ENCODE peak calls at places on chromosomes 2 and 18, in four cellular contexts. U is K562, N is GM12878, A is H1. C is an unnamed sample.

GRCh38 chr2:27961997-27962396 is 71.5 kb downstream of the BABAM2 start:
- DNase-seq in U (no peak), N (no peak), A (no peak), C (no peak)

GRCh38 chr2:23449413-23449812 is 64.4 kb downstream of the KLHL29 start:
- DNase-seq in U (no peak), N (peak), A (no peak), C (no peak)

GRCh38 chr2:202161106-202161836 is 77.1 kb downstream of the SUMO1 start:
- DNase-seq in U (no peak), N (no peak), A (no peak), C (no peak)

GRCh38 chr2:22826658-22827165 is 558.3 kb upstream of the KLHL29 start:
- DNase-seq in U (no peak), N (no peak), A (no peak), C (peak)

GRCh38 chr2:33272001-33272400 is 204.4 kb upstream of the RASGRP3 start:
- DNase-seq in U (no peak), N (peak), A (no peak), C (no peak)

GRCh38 chr2:137977790-137978189 is 13.5 kb downstream of the HNMT start:
- DNase-seq in U (no peak), N (no peak), A (no peak), C (no peak)

GRCh38 chr2:207469953-207470699 is 59.6 kb upstream of the CREB1 start:
- DNase-seq in U (no peak), N (no peak), A (no peak), C (no peak)

GRCh38 chr2:30932850-30933249 is 125.6 kb upstream of the CAPN13 start:
- DNase-seq in U (no peak), N (no peak), A (no peak), C (no peak)

GRCh38 chr2:47808614-47809013 is 25.7 kb downstream of the MSH6 start:
- DNase-seq in U (no peak), N (no peak), A (no peak), C (no peak)

GRCh38 chr18:12401881-12402280 is 5.8 kb upstream of the PRELID3A start:
- DNase-seq in U (no peak), N (no peak), A (no peak), C (no peak)

GRCh38 chr18:31451625-31452024 is 4.1 kb downstream of the DSG3 start:
- DNase-seq in U (no peak), N (no peak), A (no peak), C (no peak)
- TF ChIP-seq NRF1 in U (no peak), N (no peak), A (no peak), C (no peak)

DNA sequence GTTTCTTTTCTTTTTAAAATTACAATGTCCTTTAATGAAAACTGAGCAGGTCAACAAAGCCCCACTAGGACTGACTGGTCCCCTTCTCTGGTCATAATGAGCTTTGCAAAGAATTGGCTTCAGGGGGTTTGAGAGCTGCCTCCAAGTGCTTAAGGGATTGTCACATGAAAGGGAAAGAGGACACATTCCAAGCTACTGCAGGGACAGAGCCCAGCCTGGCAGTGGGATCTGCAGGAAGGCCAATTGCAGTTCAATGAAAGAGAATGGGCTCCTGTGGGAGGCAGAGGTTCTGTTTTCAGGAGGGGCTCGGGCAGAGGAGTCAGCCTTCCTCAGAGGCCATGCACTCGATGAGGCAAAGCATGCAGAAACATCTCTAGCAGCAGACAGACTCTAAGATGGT is 84.1 kb upstream of the ACKR3 start:
- DNase-seq in U (no peak), N (no peak), A (no peak), C (no peak)
- H3K27ac ChIP-seq in U (no peak), N (no peak), A (no peak), C (no peak)

GRCh38 chr18:65817178-65817577 is 66.4 kb downstream of the CDH7 start:
- DNase-seq in U (no peak), N (no peak), A (no peak), C (no peak)

GRCh38 chr18:65811307-65811706 is 60.5 kb downstream of the CDH7 start:
- DNase-seq in U (no peak), N (no peak), A (no peak), C (no peak)
- TF ChIP-seq YY1 in U (no peak), N (no peak), A (no peak), C (no peak)

DNA sequence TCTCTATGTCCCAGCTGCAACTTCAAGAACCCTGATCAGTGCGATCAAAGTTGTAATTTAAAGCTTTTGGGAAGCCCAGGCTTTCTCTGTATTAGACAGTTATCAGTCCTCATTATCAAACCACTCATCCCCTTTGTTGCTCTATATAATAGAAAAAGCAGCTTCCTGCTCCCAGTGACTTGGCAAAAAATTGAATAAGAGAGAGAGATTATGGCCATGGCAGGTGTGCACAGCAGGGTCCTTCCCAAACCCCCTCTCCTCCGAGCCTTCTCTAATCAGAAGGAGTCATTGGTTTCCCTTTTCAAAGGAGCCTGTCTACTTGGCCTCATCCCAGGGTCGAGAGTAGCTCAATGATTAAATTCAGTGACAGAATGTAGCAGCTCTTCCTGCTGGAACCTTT is 81.5 kb downstream of the SEMA4F start:
- DNase-seq in U (no peak), N (no peak), A (no peak), C (peak)
- TF ChIP-seq NRF1 in U (no peak), N (no peak), A (no peak), C (no peak)

C was measured in SK-N-SH.